ENCODE peak calls at places on chromosomes 7 and 10, in nine cellular contexts. A is heart left ventricle, F is breast epithelium, D is body of pancreas, Y is lower leg skin, Z is GM12891, V is adrenal gland, H is A549, I is IMR-90. S is an unnamed sample.

GRCh38 chr10:57689898-57690297 is 577.8 kb downstream of the IPMK start:
- DNase-seq in A (no peak), Z (no peak), Y (no peak), F (no peak), D (no peak), H (no peak), I (no peak), V (no peak), S (no peak)

GRCh38 chr10:26540601-26541000 is 102.5 kb downstream of the APBB1IP start:
- DNase-seq in F (no peak), I (no peak), H (no peak), D (no peak), Y (no peak), V (no peak), Z (peak; percentile 24), A (no peak), S (no peak)

GRCh38 chr7:91836065-91836368 is 44.5 kb downstream of the MTERF1 start:
- DNase-seq in F (no peak), A (no peak), D (no peak), Y (no peak), Z (no peak), I (peak; percentile 81), V (no peak), H (no peak), S (no peak)

GRCh38 chr7:116610210-116610609 is 61.8 kb upstream of the MET start:
- DNase-seq in F (no peak), Y (no peak), H (no peak), D (no peak), Z (no peak), A (no peak), I (peak; percentile 41), V (no peak), S (no peak)

GRCh38 chr10:4941540-4942330 is 21.5 kb upstream of the AKR1C1 start:
- DNase-seq in V (no peak), A (no peak), I (peak; percentile 6), Y (no peak), F (no peak), D (peak; percentile 37), H (peak; percentile 91), Z (no peak), S (peak; percentile 85)

GRCh38 chr10:80413152-80413996 is 5.0 kb downstream of the PRXL2A start:
- DNase-seq in D (peak; percentile 16), I (peak; percentile 44), Z (no peak), H (no peak), F (no peak), V (peak; percentile 33), Y (no peak), A (no peak), S (peak; percentile 25)

GRCh38 chr10:95133016-95133752 is 60.9 kb upstream of the ACSM6 start:
- DNase-seq in I (peak; percentile 73), H (peak; percentile 81), F (peak; percentile 80), V (peak; percentile 79), D (peak; percentile 90), A (peak; percentile 49), Z (peak; percentile 20), Y (peak; percentile 45), S (peak; percentile 92)

GRCh38 chr7:27244488-27245123 is 2.0 kb downstream of the EVX1 start:
- DNase-seq in Y (no peak), H (no peak), D (no peak), F (no peak), V (no peak), Z (no peak), A (no peak), I (no peak), S (no peak)

GRCh38 chr10:114603943-114604342 is 54.1 kb downstream of the ABLIM1 start:
- DNase-seq in A (no peak), Z (no peak), F (no peak), H (peak; percentile 32), V (no peak), D (no peak), Y (no peak), I (no peak), S (peak; percentile 74)

GRCh38 chr10:3527869-3528268 is 257.1 kb downstream of the KLF6 start:
- DNase-seq in F (no peak), Y (no peak), H (no peak), V (no peak), Z (no peak), I (no peak), A (no peak), D (no peak), S (no peak)

GRCh38 chr10:86968994-86969355 is 693 bp downstream of the ADIRF start:
- DNase-seq in H (no peak), D (no peak), Y (peak; percentile 45), A (peak; percentile 42), I (no peak), F (no peak), Z (no peak), V (no peak), S (no peak)

GRCh38 chr10:86970887-86971145 is 2.5 kb downstream of the ADIRF start:
- DNase-seq in D (no peak), A (no peak), Z (no peak), I (no peak), H (no peak), F (no peak), Y (no peak), V (no peak), S (no peak)

GRCh38 chr10:86969421-86970041 is 1.2 kb downstream of the ADIRF start:
- DNase-seq in A (peak; percentile 55), Y (no peak), V (peak; percentile 33), D (no peak), F (no peak), I (peak; percentile 57), H (no peak), Z (no peak), S (no peak)

GRCh38 chr10:86971146-86971991 is 3.1 kb downstream of the ADIRF start:
- DNase-seq in Z (peak; percentile 81), V (peak; percentile 94), H (peak; percentile 85), A (peak; percentile 93), F (peak; percentile 92), D (peak; percentile 90), I (peak; percentile 85), Y (peak; percentile 91), S (peak; percentile 78)

DNA sequence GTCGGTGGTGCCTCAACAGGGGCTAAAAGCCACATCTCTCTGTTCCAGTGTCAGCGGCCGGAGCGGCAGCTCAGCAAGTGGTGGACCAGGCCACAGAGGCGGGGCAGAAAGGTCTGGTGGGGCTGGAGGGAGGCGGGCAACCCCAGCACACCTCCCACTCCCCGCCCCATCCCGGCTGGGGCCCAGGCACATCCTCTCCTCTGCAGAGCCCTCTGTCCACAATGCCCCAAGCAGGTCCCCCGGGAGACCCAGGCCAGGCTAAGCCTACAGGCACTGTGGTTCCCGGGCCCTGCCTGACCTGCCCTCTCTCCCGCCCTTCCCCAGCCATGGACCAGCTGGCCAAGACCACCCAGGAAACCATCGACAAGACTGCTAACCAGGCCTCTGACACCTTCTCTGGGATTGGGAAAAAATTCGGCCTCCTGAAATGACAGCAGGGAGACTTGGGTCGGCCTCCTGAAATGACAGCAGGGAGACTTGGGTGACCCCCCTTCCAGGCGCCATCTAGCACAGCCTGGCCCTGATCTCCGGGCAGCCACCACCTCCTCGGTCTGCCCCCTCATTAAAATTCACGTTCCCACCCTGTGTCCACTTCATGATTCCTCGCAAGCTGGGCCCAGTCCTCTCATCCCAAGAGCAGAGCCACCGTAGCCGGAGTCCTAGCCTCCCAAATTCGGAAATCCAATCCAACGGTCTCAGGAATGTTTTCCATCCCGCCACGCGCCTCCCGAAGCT is 2.0 kb downstream of the ADIRF start:
- DNase-seq in A (peak; percentile 89), Y (peak; percentile 89), Z (no peak), V (peak; percentile 75), I (peak; percentile 51), F (peak; percentile 88), H (no peak), D (peak; percentile 55), S (no peak)
- TF ChIP-seq POLR2A in A (no peak), Y (no peak), Z (no peak), V (no peak), I (peak; percentile 63), F (no peak), H (no peak), D (peak; percentile 18), S (no peak)

GRCh38 chr10:6175329-6176055 is 27.2 kb upstream of the PFKFB3 start:
- DNase-seq in H (no peak), V (no peak), D (no peak), Y (no peak), Z (no peak), A (no peak), I (no peak), F (no peak), S (no peak)
- TF ChIP-seq POLR2A in H (no peak), V (no peak), D (no peak), Y (no peak), Z (no peak), A (no peak), I (no peak), F (no peak), S (no peak)

DNA sequence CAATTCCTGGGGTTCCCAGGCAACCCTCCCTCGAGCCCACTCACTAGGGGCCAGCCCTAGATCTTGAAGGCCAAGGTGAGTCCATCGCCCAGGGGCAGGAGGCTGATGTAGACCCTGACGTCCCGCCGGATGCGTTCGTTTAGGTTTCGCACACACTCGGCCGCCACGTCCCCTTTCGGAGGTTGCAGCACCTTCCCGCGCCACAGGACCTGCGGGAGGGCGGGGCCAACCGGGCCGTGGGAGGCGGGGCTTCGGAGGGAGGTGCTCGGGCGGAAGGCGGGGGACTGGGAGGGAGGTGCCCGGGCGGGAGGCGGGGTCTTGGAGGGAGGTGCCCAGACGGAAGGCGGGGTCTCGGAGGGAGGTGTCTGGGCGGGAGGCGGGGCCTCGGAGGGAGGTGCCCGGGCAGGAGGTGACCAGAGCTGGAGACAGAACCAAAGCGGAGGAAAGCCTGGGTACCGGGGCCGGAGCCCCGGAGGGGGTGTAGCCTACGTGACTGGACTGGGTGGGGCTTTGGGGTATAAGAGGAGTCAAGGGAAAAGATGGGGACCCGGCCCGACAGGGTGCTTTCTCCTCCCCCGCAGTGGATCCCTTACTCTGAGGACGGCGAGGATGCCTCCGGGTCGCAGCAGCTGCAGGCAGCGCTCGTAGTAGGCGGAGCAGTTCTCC is 1.6 kb downstream of the COMTD1 start:
- DNase-seq in I (peak; percentile 73), A (peak; percentile 97), V (peak; percentile 97), Y (peak; percentile 93), D (peak; percentile 98), H (peak; percentile 95), Z (peak; percentile 86), F (peak; percentile 97), S (peak; percentile 95)
- TF ChIP-seq POLR2A in I (no peak), A (no peak), V (peak; percentile 26), Y (no peak), D (peak; percentile 32), H (peak; percentile 42), Z (peak; percentile 32), F (no peak), S (no peak)

DNA sequence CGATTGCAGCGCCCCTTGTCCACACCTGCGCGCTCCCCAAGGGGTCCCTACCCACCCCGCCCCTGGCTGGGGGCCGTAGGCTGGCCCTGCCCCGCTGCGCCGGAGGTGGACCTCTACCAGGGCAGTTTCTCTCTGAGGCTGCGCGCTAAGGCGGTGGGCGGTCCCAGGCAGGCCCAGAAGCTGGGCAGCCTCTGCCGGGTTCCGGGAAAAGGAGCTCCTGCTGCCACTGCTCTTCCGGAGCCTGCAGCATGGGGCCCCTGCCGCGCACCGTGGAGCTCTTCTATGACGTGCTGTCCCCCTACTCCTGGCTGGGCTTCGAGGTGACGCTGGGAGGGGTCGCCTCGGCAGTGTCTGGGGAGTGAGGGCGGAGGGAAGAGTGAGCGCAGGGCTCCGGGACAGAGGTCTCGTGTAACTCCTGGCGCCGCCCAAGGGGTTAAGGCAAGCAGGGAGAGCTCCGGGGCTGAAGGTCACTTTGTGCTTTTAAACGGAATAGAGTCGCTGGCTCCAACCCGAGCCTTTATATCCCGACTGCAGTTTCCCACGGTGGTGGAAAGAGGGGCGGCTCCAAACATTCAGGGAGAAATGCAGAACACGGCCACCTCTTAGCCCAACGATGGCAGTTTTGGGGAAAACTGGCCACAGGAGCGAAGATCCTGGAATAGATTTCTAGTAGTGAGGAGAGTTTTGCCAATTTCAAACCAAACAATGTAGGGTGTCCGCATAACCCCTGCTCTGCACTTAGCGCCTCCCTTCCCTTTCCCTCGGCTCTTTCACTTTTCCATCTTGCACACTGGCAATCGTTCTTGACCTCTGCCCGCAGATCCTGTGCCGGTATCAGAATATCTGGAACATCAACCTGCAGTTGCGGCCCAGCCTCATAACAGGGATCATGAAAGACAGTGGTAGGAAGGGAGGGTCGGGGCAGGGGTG is at the start of gene GSTK1:
- DNase-seq in I (peak; percentile 54), D (peak; percentile 83), Z (peak; percentile 80), Y (peak; percentile 82), F (peak; percentile 84), A (peak; percentile 94), V (peak; percentile 84), H (peak; percentile 64), S (peak; percentile 73)
- TF ChIP-seq POLR2A in I (no peak), D (peak; percentile 71), Z (peak; percentile 85), Y (no peak), F (peak; percentile 68), A (no peak), V (peak; percentile 53), H (peak; percentile 98), S (peak; percentile 74)